ENCODE peak calls at places on chromosome 11, in four cellular contexts. One of them, this sample, is unnamed.

GRCh38 chr11:115159122-115159665 is 345.0 kb downstream of the CADM1 start:
- DNase-seq in IMR-90: no peak
- DNase-seq in H9: no peak
- DNase-seq in H1: no peak
- DNase-seq in this sample: no peak

GRCh38 chr11:102564110-102564509 is 33.6 kb upstream of the MMP7 start:
- DNase-seq in IMR-90: peak; percentile 88
- DNase-seq in H9: no peak
- DNase-seq in H1: no peak
- DNase-seq in this sample: no peak

GRCh38 chr11:121965330-121965729 is 150.7 kb downstream of the BLID start:
- DNase-seq in IMR-90: peak; percentile 74
- DNase-seq in H9: no peak
- DNase-seq in H1: no peak
- DNase-seq in this sample: no peak

GRCh38 chr11:65321828-65322495 is 7.3 kb downstream of the CDC42EP2 start:
- DNase-seq in IMR-90: no peak
- DNase-seq in H9: no peak
- DNase-seq in H1: no peak
- DNase-seq in this sample: no peak

GRCh38 chr11:84857746-84858145 is 769.4 kb downstream of the DLG2 start:
- DNase-seq in IMR-90: peak; percentile 22
- DNase-seq in H9: no peak
- DNase-seq in H1: no peak
- DNase-seq in this sample: no peak

GRCh38 chr11:63508009-63508408 is 2.1 kb downstream of the LGALS12 start:
- DNase-seq in IMR-90: no peak
- DNase-seq in H9: peak; percentile 88
- DNase-seq in H1: no peak
- DNase-seq in this sample: peak; percentile 96

GRCh38 chr11:66768088-66768521 is 39.1 kb upstream of the SPTBN2 start:
- DNase-seq in IMR-90: peak; percentile 21
- DNase-seq in H9: no peak
- DNase-seq in H1: no peak
- DNase-seq in this sample: no peak

GRCh38 chr11:129737535-129738230 is 78.0 kb upstream of the TMEM45B start:
- DNase-seq in IMR-90: no peak
- DNase-seq in H9: no peak
- DNase-seq in H1: no peak
- DNase-seq in this sample: no peak

GRCh38 chr11:119361961-119362725 is 15.6 kb upstream of the MFRP start:
- DNase-seq in IMR-90: no peak
- DNase-seq in H9: no peak
- DNase-seq in H1: no peak
- DNase-seq in this sample: no peak

GRCh38 chr11:123674297-123674696 is 19.9 kb upstream of the SCN3B start:
- DNase-seq in IMR-90: no peak
- DNase-seq in H9: no peak
- DNase-seq in H1: no peak
- DNase-seq in this sample: no peak

GRCh38 chr11:62179995-62180394 is 10.0 kb upstream of the SCGB1D1 start:
- DNase-seq in IMR-90: no peak
- DNase-seq in H9: no peak
- DNase-seq in H1: no peak
- DNase-seq in this sample: no peak

GRCh38 chr11:125441648-125442410 is 54.2 kb downstream of the FEZ1 start:
- DNase-seq in IMR-90: no peak
- DNase-seq in H9: peak; percentile 77
- DNase-seq in H1: no peak
- DNase-seq in this sample: peak; percentile 74

GRCh38 chr11:62343822-62344609 is 6.8 kb downstream of the ASRGL1 start:
- DNase-seq in IMR-90: no peak
- DNase-seq in H9: no peak
- DNase-seq in H1: no peak
- DNase-seq in this sample: no peak

GRCh38 chr11:66904055-66904454 is 47.2 kb downstream of the LRFN4 start:
- DNase-seq in IMR-90: peak; percentile 23
- DNase-seq in H9: no peak
- DNase-seq in H1: no peak
- DNase-seq in this sample: peak; percentile 50

GRCh38 chr11:125167954-125168821 is 3.6 kb downstream of the PKNOX2 start:
- DNase-seq in IMR-90: peak; percentile 88
- DNase-seq in H9: no peak
- DNase-seq in H1: no peak
- DNase-seq in this sample: peak; percentile 40

GRCh38 chr11:34284836-34285235 is 73.0 kb downstream of the ABTB2 start:
- DNase-seq in IMR-90: no peak
- DNase-seq in H9: no peak
- DNase-seq in H1: no peak
- DNase-seq in this sample: no peak

GRCh38 chr11:64230985-64231365 is 627 bp downstream of the DNAJC4 start:
- DNase-seq in IMR-90: no peak
- DNase-seq in H9: no peak
- DNase-seq in H1: no peak
- DNase-seq in this sample: no peak

GRCh38 chr11:67174311-67174710 is 55.2 kb downstream of the KDM2A start:
- DNase-seq in IMR-90: no peak
- DNase-seq in H9: no peak
- DNase-seq in H1: no peak
- DNase-seq in this sample: no peak

GRCh38 chr11:118049771-118050170 is 27.1 kb upstream of the TMPRSS4 start:
- DNase-seq in IMR-90: no peak
- DNase-seq in H9: no peak
- DNase-seq in H1: no peak
- DNase-seq in this sample: no peak

GRCh38 chr11:127919206-127920000 is 668.0 kb downstream of the ETS1 start:
- DNase-seq in IMR-90: peak; percentile 87
- DNase-seq in H9: no peak
- DNase-seq in H1: no peak
- DNase-seq in this sample: no peak

GRCh38 chr11:15742626-15743243 is 613.6 kb downstream of the SOX6 start:
- DNase-seq in IMR-90: peak; percentile 50
- DNase-seq in H9: no peak
- DNase-seq in H1: no peak
- DNase-seq in this sample: no peak

GRCh38 chr11:1001682-1002081 is 34.8 kb downstream of the MUC6 start:
- DNase-seq in IMR-90: no peak
- DNase-seq in H9: no peak
- DNase-seq in H1: no peak
- DNase-seq in this sample: no peak
- H3K18ac ChIP-seq in IMR-90: no peak overlapping the region
- H3K18ac ChIP-seq in H9: no peak overlapping the region
- H3K18ac ChIP-seq in H1: no peak overlapping the region
- H3K18ac ChIP-seq in this sample: no peak overlapping the region

DNA sequence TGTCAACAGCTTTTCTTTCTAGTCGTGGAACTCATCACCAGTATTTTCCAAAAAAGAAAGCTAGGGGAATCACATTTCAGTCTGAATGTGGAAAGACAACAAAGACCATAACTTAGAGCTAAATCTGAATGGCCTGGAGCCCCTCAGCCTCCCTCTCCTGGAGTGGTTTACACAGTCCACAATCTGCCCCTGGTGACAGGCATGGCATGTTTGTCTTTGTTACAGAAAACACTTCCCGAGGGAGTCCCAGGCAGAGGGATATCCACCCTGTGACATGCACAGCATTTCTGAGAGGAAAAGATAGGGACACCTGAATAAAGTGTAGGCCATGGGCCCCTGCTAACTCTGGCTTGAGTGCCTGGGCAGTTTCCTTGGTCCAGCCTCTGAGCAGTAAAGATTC is 3.1 kb upstream of the FZD4 start:
- DNase-seq in IMR-90: no peak
- DNase-seq in H9: no peak
- DNase-seq in H1: no peak
- DNase-seq in this sample: no peak
- H4K5ac ChIP-seq in IMR-90: no peak overlapping the region
- H4K5ac ChIP-seq in H9: no peak overlapping the region
- H4K5ac ChIP-seq in H1: no peak overlapping the region
- H4K5ac ChIP-seq in this sample: no peak overlapping the region

DNA sequence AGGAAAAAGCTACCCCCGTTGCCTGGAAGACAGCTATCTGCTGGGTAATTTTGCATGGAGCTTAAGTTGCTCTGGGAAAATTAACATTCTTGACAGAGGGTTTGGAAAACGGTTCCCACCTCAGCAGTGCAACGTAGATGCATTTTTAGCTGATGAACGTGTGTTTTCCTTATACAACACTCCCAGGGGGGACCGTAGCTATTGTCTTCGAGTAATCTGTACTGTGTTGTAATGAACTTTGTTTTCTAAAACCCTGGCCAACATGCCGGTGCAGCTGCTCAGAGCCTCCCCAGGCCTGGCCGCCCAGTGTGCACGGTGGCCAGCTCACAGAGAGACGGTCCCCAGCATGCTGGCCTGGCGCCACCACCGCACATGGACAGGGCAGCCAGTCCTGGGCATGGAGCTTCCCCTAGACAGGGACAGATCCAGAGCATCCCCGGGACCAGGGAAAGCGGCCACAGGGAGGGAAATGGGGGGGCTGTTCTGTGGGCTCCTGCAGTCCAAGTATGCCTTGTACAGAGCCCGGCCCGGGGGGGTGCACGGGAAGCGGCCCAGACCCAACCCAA is 2.2 kb downstream of the TNNT3 start:
- DNase-seq in IMR-90: no peak
- DNase-seq in H9: no peak
- DNase-seq in H1: no peak
- DNase-seq in this sample: no peak
- H3K18ac ChIP-seq in IMR-90: no peak overlapping the region
- H3K18ac ChIP-seq in H9: no peak overlapping the region
- H3K18ac ChIP-seq in H1: no peak overlapping the region
- H3K18ac ChIP-seq in this sample: no peak overlapping the region

GRCh38 chr11:70572974-70573260 is 174.6 kb downstream of the CTTN start:
- DNase-seq in IMR-90: no peak
- DNase-seq in H9: no peak
- DNase-seq in H1: no peak
- DNase-seq in this sample: no peak
- H4K5ac ChIP-seq in IMR-90: no peak overlapping the region
- H4K5ac ChIP-seq in H9: no peak overlapping the region
- H4K5ac ChIP-seq in H1: no peak overlapping the region
- H4K5ac ChIP-seq in this sample: no peak overlapping the region

This sample was measured in mesendoderm.